ENCODE peak calls at places on chromosomes 2 and 18, in seven cellular contexts. One of them, this sample, is unnamed.

GRCh38 chr18:75089748-75090327 is 119.1 kb downstream of the PTGR3 start:
- DNase-seq in psoas muscle: no peak
- DNase-seq in Calu3: no peak
- DNase-seq in right atrium auricular region: peak; percentile 52
- DNase-seq in bronchial epithelial cell: no peak
- DNase-seq in prostate gland: no peak
- DNase-seq in WTC11: no peak
- DNase-seq in this sample: peak; percentile 64

GRCh38 chr2:49080681-49081080 is 73.6 kb downstream of the FSHR start:
- DNase-seq in bronchial epithelial cell: no peak
- DNase-seq in WTC11: peak; percentile 31
- DNase-seq in Calu3: no peak
- DNase-seq in psoas muscle: no peak
- DNase-seq in right atrium auricular region: no peak
- DNase-seq in prostate gland: no peak
- DNase-seq in this sample: no peak

GRCh38 chr2:31828891-31829290 is 181.9 kb downstream of the MEMO1 start:
- DNase-seq in right atrium auricular region: no peak
- DNase-seq in WTC11: no peak
- DNase-seq in psoas muscle: no peak
- DNase-seq in bronchial epithelial cell: peak; percentile 54
- DNase-seq in Calu3: no peak
- DNase-seq in prostate gland: no peak
- DNase-seq in this sample: no peak

GRCh38 chr2:162245051-162245450 is 1.8 kb upstream of the FAP start:
- DNase-seq in right atrium auricular region: no peak
- DNase-seq in psoas muscle: no peak
- DNase-seq in bronchial epithelial cell: peak; percentile 70
- DNase-seq in WTC11: no peak
- DNase-seq in Calu3: no peak
- DNase-seq in prostate gland: no peak
- DNase-seq in this sample: no peak

GRCh38 chr18:60905699-60906098 is 427.5 kb upstream of the CDH20 start:
- DNase-seq in right atrium auricular region: no peak
- DNase-seq in psoas muscle: no peak
- DNase-seq in bronchial epithelial cell: no peak
- DNase-seq in WTC11: no peak
- DNase-seq in prostate gland: no peak
- DNase-seq in Calu3: no peak
- DNase-seq in this sample: no peak

GRCh38 chr18:51520676-51521180 is 323.2 kb upstream of the MEX3C start:
- DNase-seq in right atrium auricular region: no peak
- DNase-seq in prostate gland: no peak
- DNase-seq in Calu3: no peak
- DNase-seq in bronchial epithelial cell: peak; percentile 44
- DNase-seq in psoas muscle: no peak
- DNase-seq in WTC11: no peak
- DNase-seq in this sample: no peak

GRCh38 chr18:24187049-24187448 is 48.2 kb downstream of the CABYR start:
- DNase-seq in psoas muscle: no peak
- DNase-seq in bronchial epithelial cell: no peak
- DNase-seq in right atrium auricular region: no peak
- DNase-seq in Calu3: no peak
- DNase-seq in WTC11: no peak
- DNase-seq in prostate gland: no peak
- DNase-seq in this sample: no peak

GRCh38 chr2:160292225-160292624 is 92.2 kb upstream of the ITGB6 start:
- DNase-seq in bronchial epithelial cell: no peak
- DNase-seq in prostate gland: no peak
- DNase-seq in WTC11: no peak
- DNase-seq in Calu3: no peak
- DNase-seq in psoas muscle: no peak
- DNase-seq in right atrium auricular region: no peak
- DNase-seq in this sample: no peak

GRCh38 chr2:116719841-116720240 is 1094.7 kb upstream of the DDX18 start:
- DNase-seq in Calu3: peak; percentile 6
- DNase-seq in bronchial epithelial cell: peak; percentile 64
- DNase-seq in prostate gland: no peak
- DNase-seq in right atrium auricular region: no peak
- DNase-seq in psoas muscle: no peak
- DNase-seq in WTC11: no peak
- DNase-seq in this sample: no peak

GRCh38 chr2:132448771-132449170 is 32.2 kb downstream of the GPR39 start:
- DNase-seq in bronchial epithelial cell: peak; percentile 33
- DNase-seq in prostate gland: no peak
- DNase-seq in psoas muscle: no peak
- DNase-seq in Calu3: peak; percentile 49
- DNase-seq in right atrium auricular region: no peak
- DNase-seq in WTC11: peak; percentile 39
- DNase-seq in this sample: no peak

GRCh38 chr2:238629064-238629463 is 202.3 kb downstream of the ASB1 start:
- DNase-seq in bronchial epithelial cell: no peak
- DNase-seq in psoas muscle: no peak
- DNase-seq in right atrium auricular region: no peak
- DNase-seq in WTC11: no peak
- DNase-seq in prostate gland: no peak
- DNase-seq in Calu3: no peak
- DNase-seq in this sample: peak; percentile 37

GRCh38 chr18:45291616-45292612 is 323.4 kb upstream of the SLC14A2 start:
- DNase-seq in psoas muscle: no peak
- DNase-seq in prostate gland: no peak
- DNase-seq in right atrium auricular region: no peak
- DNase-seq in bronchial epithelial cell: peak; percentile 18
- DNase-seq in WTC11: no peak
- DNase-seq in Calu3: no peak
- DNase-seq in this sample: no peak

GRCh38 chr18:37778417-37779165 is 213.0 kb upstream of the CELF4 start:
- DNase-seq in bronchial epithelial cell: peak; percentile 36
- DNase-seq in right atrium auricular region: no peak
- DNase-seq in psoas muscle: peak; percentile 52
- DNase-seq in WTC11: peak; percentile 93
- DNase-seq in Calu3: peak; percentile 83
- DNase-seq in prostate gland: peak; percentile 14
- DNase-seq in this sample: peak; percentile 89

GRCh38 chr2:190499976-190500588 is 34.4 kb downstream of the NEMP2 start:
- DNase-seq in psoas muscle: no peak
- DNase-seq in WTC11: peak; percentile 12
- DNase-seq in bronchial epithelial cell: no peak
- DNase-seq in right atrium auricular region: no peak
- DNase-seq in Calu3: no peak
- DNase-seq in prostate gland: no peak
- DNase-seq in this sample: no peak

GRCh38 chr2:46669996-46670793 is 190.8 kb downstream of the TMEM247 start:
- DNase-seq in bronchial epithelial cell: peak; percentile 53
- DNase-seq in WTC11: no peak
- DNase-seq in psoas muscle: no peak
- DNase-seq in right atrium auricular region: no peak
- DNase-seq in Calu3: no peak
- DNase-seq in prostate gland: no peak
- DNase-seq in this sample: no peak

GRCh38 chr2:86382108-86382507 is 44.7 kb upstream of the REEP1 start:
- DNase-seq in right atrium auricular region: no peak
- DNase-seq in WTC11: no peak
- DNase-seq in prostate gland: no peak
- DNase-seq in bronchial epithelial cell: no peak
- DNase-seq in Calu3: no peak
- DNase-seq in psoas muscle: no peak
- DNase-seq in this sample: no peak

GRCh38 chr2:118529931-118530330 is 317.5 kb downstream of the EN1 start:
- DNase-seq in WTC11: no peak
- DNase-seq in Calu3: no peak
- DNase-seq in right atrium auricular region: no peak
- DNase-seq in prostate gland: no peak
- DNase-seq in bronchial epithelial cell: no peak
- DNase-seq in psoas muscle: no peak
- DNase-seq in this sample: no peak

GRCh38 chr2:19330436-19330835 is 28.0 kb downstream of the OSR1 start:
- DNase-seq in bronchial epithelial cell: no peak
- DNase-seq in right atrium auricular region: no peak
- DNase-seq in WTC11: no peak
- DNase-seq in prostate gland: no peak
- DNase-seq in psoas muscle: no peak
- DNase-seq in Calu3: no peak
- DNase-seq in this sample: no peak
- TF ChIP-seq CTCF in bronchial epithelial cell: no peak
- TF ChIP-seq CTCF in right atrium auricular region: no peak
- TF ChIP-seq CTCF in WTC11: no peak
- TF ChIP-seq CTCF in prostate gland: no peak
- TF ChIP-seq CTCF in psoas muscle: no peak
- TF ChIP-seq CTCF in Calu3: no peak
- TF ChIP-seq CTCF in this sample: no peak

DNA sequence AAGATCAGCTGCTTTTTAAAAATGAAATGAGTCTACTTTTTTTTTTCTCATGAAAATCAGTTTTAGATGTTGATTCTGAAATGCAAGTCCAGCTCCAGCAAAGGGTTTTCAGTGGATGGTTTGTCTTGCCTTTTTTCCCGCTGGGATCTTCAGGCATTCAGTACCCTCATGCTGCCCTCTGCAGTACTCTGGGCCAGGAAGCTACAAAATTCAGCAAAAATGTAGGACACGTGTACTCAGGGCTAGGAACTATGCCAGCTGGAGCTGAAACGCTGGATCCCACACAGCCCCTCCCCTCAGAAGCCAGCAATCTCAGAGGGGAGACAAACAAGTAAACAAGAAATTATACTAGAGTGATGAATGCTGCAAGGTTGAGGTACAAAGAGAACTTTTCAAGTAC is 97.3 kb downstream of the MMADHC start:
- DNase-seq in WTC11: no peak
- DNase-seq in prostate gland: no peak
- DNase-seq in bronchial epithelial cell: no peak
- DNase-seq in right atrium auricular region: no peak
- DNase-seq in Calu3: no peak
- DNase-seq in psoas muscle: no peak
- DNase-seq in this sample: no peak
- TF ChIP-seq CTCF in WTC11: no peak
- TF ChIP-seq CTCF in prostate gland: no peak
- TF ChIP-seq CTCF in bronchial epithelial cell: no peak
- TF ChIP-seq CTCF in right atrium auricular region: no peak
- TF ChIP-seq CTCF in Calu3: no peak
- TF ChIP-seq CTCF in psoas muscle: no peak
- TF ChIP-seq CTCF in this sample: no peak

GRCh38 chr18:11522992-11523391 is 86.4 kb upstream of the SLC35G4 start:
- DNase-seq in WTC11: no peak
- DNase-seq in psoas muscle: no peak
- DNase-seq in prostate gland: no peak
- DNase-seq in bronchial epithelial cell: no peak
- DNase-seq in right atrium auricular region: no peak
- DNase-seq in Calu3: no peak
- DNase-seq in this sample: no peak

GRCh38 chr18:11516988-11517630 is 92.3 kb upstream of the SLC35G4 start:
- DNase-seq in prostate gland: no peak
- DNase-seq in Calu3: no peak
- DNase-seq in psoas muscle: no peak
- DNase-seq in right atrium auricular region: peak; percentile 63
- DNase-seq in WTC11: no peak
- DNase-seq in bronchial epithelial cell: no peak
- DNase-seq in this sample: no peak

GRCh38 chr18:11520536-11520935 is 88.9 kb upstream of the SLC35G4 start:
- DNase-seq in psoas muscle: no peak
- DNase-seq in WTC11: no peak
- DNase-seq in Calu3: no peak
- DNase-seq in bronchial epithelial cell: no peak
- DNase-seq in right atrium auricular region: no peak
- DNase-seq in prostate gland: no peak
- DNase-seq in this sample: no peak

GRCh38 chr18:11521853-11522252 is 87.5 kb upstream of the SLC35G4 start:
- DNase-seq in psoas muscle: no peak
- DNase-seq in right atrium auricular region: no peak
- DNase-seq in prostate gland: no peak
- DNase-seq in bronchial epithelial cell: no peak
- DNase-seq in WTC11: no peak
- DNase-seq in Calu3: no peak
- DNase-seq in this sample: no peak

GRCh38 chr18:11518788-11519685 is 90.4 kb upstream of the SLC35G4 start:
- DNase-seq in Calu3: peak; percentile 74
- DNase-seq in WTC11: peak; percentile 87
- DNase-seq in prostate gland: peak; percentile 18
- DNase-seq in psoas muscle: no peak
- DNase-seq in bronchial epithelial cell: peak; percentile 51
- DNase-seq in right atrium auricular region: no peak
- DNase-seq in this sample: no peak
- TF ChIP-seq CTCF in Calu3: peak; percentile 85
- TF ChIP-seq CTCF in WTC11: peak; percentile 61
- TF ChIP-seq CTCF in prostate gland: no peak
- TF ChIP-seq CTCF in psoas muscle: peak; percentile 50
- TF ChIP-seq CTCF in bronchial epithelial cell: peak; percentile 87
- TF ChIP-seq CTCF in right atrium auricular region: peak; percentile 65
- TF ChIP-seq CTCF in this sample: peak; percentile 84

GRCh38 chr2:75195076-75195691 is 4.1 kb downstream of the TACR1 start:
- DNase-seq in WTC11: no peak
- DNase-seq in right atrium auricular region: no peak
- DNase-seq in bronchial epithelial cell: no peak
- DNase-seq in Calu3: no peak
- DNase-seq in psoas muscle: no peak
- DNase-seq in prostate gland: no peak
- DNase-seq in this sample: no peak

GRCh38 chr2:75190271-75190990 is 8.9 kb downstream of the TACR1 start:
- DNase-seq in WTC11: no peak
- DNase-seq in right atrium auricular region: no peak
- DNase-seq in prostate gland: no peak
- DNase-seq in psoas muscle: no peak
- DNase-seq in bronchial epithelial cell: peak; percentile 51
- DNase-seq in Calu3: no peak
- DNase-seq in this sample: no peak

GRCh38 chr2:75199428-75200011 is at the start of gene TACR1:
- DNase-seq in prostate gland: peak; percentile 32
- DNase-seq in bronchial epithelial cell: peak; percentile 45
- DNase-seq in right atrium auricular region: no peak
- DNase-seq in Calu3: peak; percentile 61
- DNase-seq in psoas muscle: peak; percentile 84
- DNase-seq in WTC11: peak; percentile 63
- DNase-seq in this sample: peak; percentile 81

GRCh38 chr2:75192496-75192895 is 6.8 kb downstream of the TACR1 start:
- DNase-seq in psoas muscle: no peak
- DNase-seq in bronchial epithelial cell: no peak
- DNase-seq in WTC11: no peak
- DNase-seq in right atrium auricular region: no peak
- DNase-seq in Calu3: no peak
- DNase-seq in prostate gland: no peak
- DNase-seq in this sample: no peak

GRCh38 chr2:75194184-75194868 is 5.0 kb downstream of the TACR1 start:
- DNase-seq in bronchial epithelial cell: no peak
- DNase-seq in right atrium auricular region: no peak
- DNase-seq in prostate gland: no peak
- DNase-seq in Calu3: no peak
- DNase-seq in psoas muscle: no peak
- DNase-seq in WTC11: no peak
- DNase-seq in this sample: no peak
- TF ChIP-seq CTCF in bronchial epithelial cell: no peak
- TF ChIP-seq CTCF in right atrium auricular region: no peak
- TF ChIP-seq CTCF in prostate gland: no peak
- TF ChIP-seq CTCF in Calu3: no peak
- TF ChIP-seq CTCF in psoas muscle: no peak
- TF ChIP-seq CTCF in WTC11: no peak
- TF ChIP-seq CTCF in this sample: no peak

DNA sequence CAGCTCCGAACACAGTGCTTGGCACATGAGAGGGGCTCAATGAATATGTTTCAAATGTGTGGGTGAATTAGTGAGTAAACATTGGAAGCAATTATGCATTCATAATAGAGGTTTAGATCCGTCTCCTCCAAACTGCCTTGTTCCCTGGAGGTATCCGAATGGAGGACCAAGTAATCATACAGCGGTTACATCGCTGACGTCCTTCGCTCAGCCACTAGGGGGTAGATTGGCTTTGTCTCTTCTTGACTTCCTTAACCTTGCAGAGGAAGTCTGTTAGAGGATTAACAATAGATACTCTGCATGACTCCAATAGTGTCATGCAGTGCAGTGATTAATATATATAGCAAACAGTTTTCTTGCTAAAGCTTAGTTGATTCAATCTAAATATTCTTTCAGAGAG is 517.0 kb downstream of the PTPRM start:
- DNase-seq in prostate gland: no peak
- DNase-seq in psoas muscle: no peak
- DNase-seq in WTC11: peak; percentile 69
- DNase-seq in right atrium auricular region: no peak
- DNase-seq in bronchial epithelial cell: peak; percentile 48
- DNase-seq in Calu3: peak; percentile 22
- DNase-seq in this sample: no peak
- TF ChIP-seq CTCF in prostate gland: peak; percentile 32
- TF ChIP-seq CTCF in psoas muscle: peak; percentile 42
- TF ChIP-seq CTCF in WTC11: peak; percentile 44
- TF ChIP-seq CTCF in right atrium auricular region: peak; percentile 66
- TF ChIP-seq CTCF in bronchial epithelial cell: peak; percentile 52
- TF ChIP-seq CTCF in Calu3: no peak
- TF ChIP-seq CTCF in this sample: peak; percentile 78